ENCODE peak calls at places on chromosomes 2 and 18, in ten cellular contexts. I is upper lobe of right lung, O is uterus, D is right lobe of liver, V is tibial nerve, X is stomach, Q is transverse colon, U is adrenal gland, W is PC-3, C is heart left ventricle. E is an unnamed sample. For H3K27me3, the result is how much of the 10 kb centered on the place peaks cover.

GRCh38 chr18:55869965-55870585 is 282.1 kb upstream of the TCF4 start:
- DNase-seq in I (no peak), O (peak), D (no peak), V (peak), X (no peak), Q (no peak), U (peak), W (peak), C (peak), E (no peak)

GRCh38 chr2:144886847-144887246 is 366.9 kb upstream of the ZEB2 start:
- DNase-seq in I (no peak), O (peak), D (no peak), V (peak), X (no peak), Q (no peak), U (peak), W (no peak), C (peak), E (no peak)

GRCh38 chr2:160278889-160279196 is 78.8 kb upstream of the ITGB6 start:
- DNase-seq in I (no peak), O (no peak), D (no peak), V (peak), X (no peak), Q (no peak), U (no peak), W (peak), C (no peak), E (no peak)

GRCh38 chr2:240384711-240385450 is 50.6 kb upstream of the GPC1 start:
- DNase-seq in I (peak), O (no peak), D (no peak), V (no peak), X (no peak), Q (no peak), U (no peak), W (no peak), C (peak), E (no peak)

GRCh38 chr18:14781671-14782070 is 33.7 kb downstream of the ANKRD30B start:
- DNase-seq in I (no peak), O (no peak), D (no peak), V (no peak), X (peak), Q (no peak), U (no peak), W (no peak), C (no peak), E (no peak)

GRCh38 chr18:40866013-40866644 is 1088.9 kb upstream of the PIK3C3 start:
- DNase-seq in I (no peak), O (no peak), D (no peak), V (no peak), X (no peak), Q (no peak), U (no peak), W (no peak), C (no peak), E (no peak)

GRCh38 chr2:191666733-191667132 is 11.2 kb upstream of the NABP1 start:
- DNase-seq in I (no peak), O (no peak), D (no peak), V (no peak), X (no peak), Q (no peak), U (no peak), W (peak), C (no peak), E (no peak)

GRCh38 chr18:57930476-57930875 is 113.5 kb upstream of the NEDD4L start:
- DNase-seq in I (no peak), O (no peak), D (no peak), V (no peak), X (no peak), Q (no peak), U (no peak), W (no peak), C (no peak), E (no peak)

GRCh38 chr2:240339411-240340360 is 95.8 kb upstream of the GPC1 start:
- DNase-seq in I (no peak), O (no peak), D (no peak), V (no peak), X (peak), Q (no peak), U (no peak), W (no peak), C (no peak), E (no peak)

GRCh38 chr2:30969006-30969405 is 161.8 kb upstream of the CAPN13 start:
- DNase-seq in I (no peak), O (no peak), D (no peak), V (no peak), X (no peak), Q (no peak), U (no peak), W (peak), C (no peak), E (no peak)

GRCh38 chr2:38376346-38376682 is 759 bp downstream of the ATL2 start:
- DNase-seq in I (no peak), O (peak), D (no peak), V (peak), X (peak), Q (peak), U (no peak), W (peak), C (no peak), E (no peak)

GRCh38 chr2:65416945-65417344 is 15.5 kb downstream of the SPRED2 start:
- DNase-seq in I (no peak), O (no peak), D (no peak), V (no peak), X (peak), Q (peak), U (no peak), W (peak), C (no peak), E (no peak)

GRCh38 chr2:149155181-149155580 is 116.7 kb downstream of the LYPD6B start:
- DNase-seq in I (no peak), O (no peak), D (no peak), V (no peak), X (no peak), Q (no peak), U (no peak), W (no peak), C (no peak), E (no peak)

GRCh38 chr18:74512321-74513053 is 16.3 kb downstream of the CNDP2 start:
- DNase-seq in I (no peak), O (no peak), D (no peak), V (no peak), X (peak), Q (no peak), U (no peak), W (no peak), C (no peak), E (no peak)

GRCh38 chr18:58117685-58118403 is 73.8 kb downstream of the NEDD4L start:
- DNase-seq in I (peak), O (no peak), D (peak), V (peak), X (peak), Q (peak), U (peak), W (peak), C (no peak), E (no peak)

GRCh38 chr2:54613794-54614257 is 109.6 kb upstream of the EML6 start:
- DNase-seq in I (no peak), O (no peak), D (no peak), V (no peak), X (no peak), Q (no peak), U (peak), W (peak), C (no peak), E (no peak)

GRCh38 chr18:10213526-10213925 is 240.9 kb upstream of the APCDD1 start:
- DNase-seq in I (no peak), O (no peak), D (no peak), V (peak), X (no peak), Q (no peak), U (peak), W (peak), C (no peak), E (no peak)

GRCh38 chr2:228599781-228600180 is 418.3 kb upstream of the SPHKAP start:
- DNase-seq in I (no peak), O (no peak), D (no peak), V (no peak), X (no peak), Q (no peak), U (no peak), W (no peak), C (no peak), E (no peak)
- TF ChIP-seq CTCF in I (no peak), O (no peak), D (no peak), V (no peak), X (no peak), Q (no peak), U (no peak), W (no peak), C (no peak), E (no peak)

GRCh38 chr2:85247591-85247990 is 80.2 kb downstream of the TGOLN2 start:
- DNase-seq in I (no peak), O (no peak), D (no peak), V (no peak), X (no peak), Q (no peak), U (no peak), W (no peak), C (no peak), E (no peak)
- H3K27ac ChIP-seq in I (no peak), O (peak), D (no peak), V (no peak), X (no peak), Q (no peak), U (no peak), W (no peak), C (no peak), E (no peak)

GRCh38 chr2:242036653-242036950 is 167.1 kb downstream of the RTP5 start:
- DNase-seq in I (no peak), O (no peak), D (no peak), V (no peak), X (no peak), Q (no peak), U (no peak), W (no peak), C (no peak), E (no peak)

GRCh38 chr2:242040303-242040655 is 170.8 kb downstream of the RTP5 start:
- DNase-seq in I (no peak), O (no peak), D (no peak), V (no peak), X (no peak), Q (no peak), U (no peak), W (no peak), C (no peak), E (no peak)

GRCh38 chr2:242040681-242041080 is 171.2 kb downstream of the RTP5 start:
- DNase-seq in I (no peak), O (no peak), D (no peak), V (no peak), X (no peak), Q (no peak), U (no peak), W (no peak), C (no peak), E (no peak)

GRCh38 chr2:242038166-242038927 is 168.8 kb downstream of the RTP5 start:
- DNase-seq in I (no peak), O (no peak), D (no peak), V (no peak), X (peak), Q (no peak), U (no peak), W (no peak), C (no peak), E (no peak)

GRCh38 chr2:242038928-242039341 is 169.4 kb downstream of the RTP5 start:
- DNase-seq in I (no peak), O (no peak), D (no peak), V (no peak), X (no peak), Q (no peak), U (no peak), W (no peak), C (no peak), E (no peak)
- H3K27me3 ChIP-seq in I (half or more), O (under half), D (under half), V (under half), X (under half), Q (under half), U (under half), W (half or more), C (under half), E (under half)

GRCh38 chr18:7319161-7319560 is 88.3 kb downstream of the LRRC30 start:
- DNase-seq in I (no peak), O (no peak), D (no peak), V (no peak), X (no peak), Q (no peak), U (no peak), W (no peak), C (no peak), E (no peak)
- TF ChIP-seq CTCF in I (no peak), O (no peak), D (no peak), V (no peak), X (no peak), Q (no peak), U (no peak), W (no peak), C (no peak), E (no peak)

GRCh38 chr2:150486539-150487484 is 655 bp downstream of the RND3 start:
- DNase-seq in I (no peak), O (peak), D (peak), V (peak), X (peak), Q (peak), U (peak), W (peak), C (peak), E (no peak)
- H3K27ac ChIP-seq in I (peak), O (peak), D (peak), V (peak), X (peak), Q (peak), U (peak), W (peak), C (peak), E (no peak)

GRCh38 chr2:94994063-94994913 is 31.2 kb upstream of the MAL start:
- DNase-seq in I (no peak), O (no peak), D (no peak), V (no peak), X (peak), Q (no peak), U (no peak), W (no peak), C (no peak), E (no peak)
- H3K27me3 ChIP-seq in I (under half), O (under half), D (under half), V (under half), X (under half), Q (under half), U (under half), W (under half), C (under half), E (under half)

GRCh38 chr2:164498841-164499240 is 122.4 kb downstream of the GRB14 start:
- DNase-seq in I (no peak), O (no peak), D (no peak), V (no peak), X (no peak), Q (no peak), U (no peak), W (no peak), C (no peak), E (no peak)

DNA sequence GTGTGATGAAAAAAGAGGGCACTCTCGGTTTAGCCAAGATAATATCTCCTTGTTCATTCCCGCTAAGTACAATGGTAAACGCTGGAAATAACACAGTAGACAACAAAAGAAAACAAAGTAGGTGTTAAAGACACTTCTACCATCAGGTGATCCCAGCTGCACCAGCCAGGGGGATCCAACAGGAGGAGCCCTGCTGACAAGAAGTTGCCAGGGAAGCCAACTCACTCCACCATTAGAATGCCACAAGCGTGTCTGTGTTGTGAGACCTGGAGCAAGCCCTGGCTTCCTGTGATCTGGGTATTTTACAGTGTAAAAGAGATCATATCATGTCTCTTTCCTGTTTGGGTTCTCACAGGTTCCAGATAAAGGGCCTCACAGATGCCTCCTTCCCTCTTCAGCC is 117.0 kb downstream of the GRB14 start:
- DNase-seq in I (no peak), O (no peak), D (no peak), V (no peak), X (no peak), Q (no peak), U (no peak), W (peak), C (no peak), E (no peak)
- TF ChIP-seq CTCF in I (peak), O (no peak), D (peak), V (no peak), X (no peak), Q (no peak), U (peak), W (peak), C (no peak), E (no peak)

GRCh38 chr18:31102941-31103340 is 720 bp upstream of the DSC2 start:
- DNase-seq in I (no peak), O (no peak), D (no peak), V (no peak), X (no peak), Q (no peak), U (no peak), W (peak), C (no peak), E (no peak)

GRCh38 chr18:31103423-31103822 is 1.2 kb upstream of the DSC2 start:
- DNase-seq in I (no peak), O (no peak), D (no peak), V (no peak), X (no peak), Q (no peak), U (no peak), W (peak), C (no peak), E (no peak)

GRCh38 chr18:31101148-31102019 is 837 bp downstream of the DSC2 start:
- DNase-seq in I (peak), O (peak), D (peak), V (peak), X (peak), Q (peak), U (peak), W (peak), C (peak), E (no peak)

GRCh38 chr18:31100598-31101147 is 1.5 kb downstream of the DSC2 start:
- DNase-seq in I (no peak), O (no peak), D (peak), V (peak), X (no peak), Q (peak), U (peak), W (no peak), C (peak), E (no peak)

GRCh38 chr18:31102020-31102684 is at the start of gene DSC2:
- DNase-seq in I (peak), O (no peak), D (peak), V (no peak), X (peak), Q (peak), U (peak), W (peak), C (peak), E (no peak)
- H3K27ac ChIP-seq in I (peak), O (no peak), D (peak), V (peak), X (peak), Q (peak), U (peak), W (peak), C (peak), E (no peak)

E was measured in CD4-positive, alpha-beta T cell.